ENCODE peak calls at places on chromosomes 16 and 17, in nine cellular contexts. Q is thoracic aorta, I is GM06990, J is PC-9, P is AG04449, G is Peyer's patch, R is esophagus muscularis mucosa, F is progenitor cell of endocrine pancreas, O is nephron progenitor cell. Z is an unnamed sample.

GRCh38 chr17:14717849-14718248 is 417.0 kb downstream of the HS3ST3B1 start:
- DNase-seq in Q (no peak), I (no peak), J (no peak), P (no peak), G (no peak), R (no peak), F (no peak), O (no peak), Z (no peak)

GRCh38 chr17:58587713-58588117 is 73.3 kb upstream of the MTMR4 start:
- DNase-seq in Q (no peak), I (peak), J (peak), P (no peak), G (peak), R (no peak), F (peak), O (peak), Z (peak)

GRCh38 chr17:66677201-66677981 is 157.5 kb upstream of the CACNG5 start:
- DNase-seq in Q (no peak), I (no peak), J (no peak), P (peak), G (no peak), R (no peak), F (no peak), O (no peak), Z (no peak)

GRCh38 chr17:5128905-5129535 is 13.2 kb downstream of the USP6 start:
- DNase-seq in Q (no peak), I (no peak), J (no peak), P (no peak), G (no peak), R (peak), F (no peak), O (no peak), Z (no peak)

GRCh38 chr17:21843318-21843865 is 151.1 kb downstream of the KCNJ18 start:
- DNase-seq in Q (no peak), I (no peak), J (no peak), P (no peak), G (no peak), R (no peak), F (no peak), O (no peak), Z (peak)

GRCh38 chr16:75244225-75244792 is 7.1 kb downstream of the BCAR1 start:
- DNase-seq in Q (no peak), I (no peak), J (peak), P (no peak), G (no peak), R (no peak), F (no peak), O (no peak), Z (no peak)

GRCh38 chr17:65362826-65363225 is 198.6 kb downstream of the AXIN2 start:
- DNase-seq in Q (no peak), I (no peak), J (peak), P (no peak), G (no peak), R (no peak), F (no peak), O (no peak), Z (no peak)

GRCh38 chr17:27646232-27646631 is 15.2 kb downstream of the LGALS9 start:
- DNase-seq in Q (no peak), I (no peak), J (no peak), P (no peak), G (no peak), R (no peak), F (no peak), O (no peak), Z (no peak)

GRCh38 chr16:860891-861290 is 60.4 kb upstream of the GNG13 start:
- DNase-seq in Q (no peak), I (no peak), J (no peak), P (no peak), G (no peak), R (no peak), F (no peak), O (no peak), Z (no peak)

GRCh38 chr16:72270531-72270930 is 98.6 kb upstream of the PMFBP1 start:
- DNase-seq in Q (no peak), I (no peak), J (no peak), P (no peak), G (no peak), R (no peak), F (no peak), O (no peak), Z (no peak)

GRCh38 chr16:63461248-63461841 is 1425.1 kb upstream of the CDH8 start:
- DNase-seq in Q (no peak), I (no peak), J (no peak), P (peak), G (no peak), R (no peak), F (peak), O (peak), Z (no peak)

GRCh38 chr17:78341559-78342437 is 18.1 kb downstream of the SOCS3 start:
- DNase-seq in Q (no peak), I (no peak), J (peak), P (no peak), G (peak), R (no peak), F (peak), O (peak), Z (peak)

GRCh38 chr17:31858647-31859486 is at the start of gene COPRS:
- DNase-seq in Q (peak), I (peak), J (peak), P (no peak), G (peak), R (peak), F (peak), O (peak), Z (peak)

GRCh38 chr17:69084911-69085310 is 24.2 kb upstream of the ABCA9 start:
- DNase-seq in Q (no peak), I (peak), J (no peak), P (no peak), G (no peak), R (no peak), F (peak), O (peak), Z (no peak)

GRCh38 chr17:39719563-39719962 is 10.8 kb downstream of the MIEN1 start:
- DNase-seq in Q (no peak), I (no peak), J (no peak), P (no peak), G (no peak), R (no peak), F (no peak), O (no peak), Z (no peak)

GRCh38 chr16:84730406-84731106 is 30.8 kb downstream of the USP10 start:
- DNase-seq in Q (no peak), I (no peak), J (peak), P (peak), G (no peak), R (no peak), F (no peak), O (no peak), Z (peak)

GRCh38 chr16:28182183-28182582 is 29.6 kb downstream of the XPO6 start:
- DNase-seq in Q (no peak), I (no peak), J (no peak), P (no peak), G (no peak), R (no peak), F (no peak), O (no peak), Z (no peak)

GRCh38 chr17:71769850-71770249 is 351.0 kb upstream of the SOX9 start:
- DNase-seq in Q (no peak), I (no peak), J (no peak), P (no peak), G (no peak), R (no peak), F (no peak), O (no peak), Z (no peak)

GRCh38 chr17:39167492-39167891 is 1.5 kb upstream of the ARL5C start:
- DNase-seq in Q (no peak), I (no peak), J (no peak), P (no peak), G (no peak), R (no peak), F (no peak), O (no peak), Z (no peak)

GRCh38 chr17:79695293-79696158 is 35.2 kb upstream of the ENPP7 start:
- DNase-seq in Q (no peak), I (no peak), J (no peak), P (no peak), G (no peak), R (no peak), F (no peak), O (no peak), Z (no peak)

GRCh38 chr17:79647456-79647915 is 36.6 kb upstream of the RBFOX3 start:
- DNase-seq in Q (no peak), I (no peak), J (no peak), P (no peak), G (no peak), R (peak), F (no peak), O (no peak), Z (no peak)

GRCh38 chr17:80180192-80180591 is 10.4 kb downstream of the CARD14 start:
- DNase-seq in Q (no peak), I (no peak), J (no peak), P (no peak), G (no peak), R (no peak), F (no peak), O (no peak), Z (no peak)

GRCh38 chr16:84065536-84066132 is 23.0 kb upstream of the SLC38A8 start:
- DNase-seq in Q (no peak), I (no peak), J (peak), P (no peak), G (peak), R (no peak), F (peak), O (peak), Z (no peak)

GRCh38 chr16:52629296-52629695 is 82.4 kb upstream of the TOX3 start:
- DNase-seq in Q (no peak), I (no peak), J (no peak), P (no peak), G (no peak), R (no peak), F (no peak), O (no peak), Z (no peak)

GRCh38 chr17:77329741-77330531 is 189.2 kb downstream of the SEC14L1 start:
- DNase-seq in Q (no peak), I (no peak), J (no peak), P (no peak), G (no peak), R (no peak), F (no peak), O (no peak), Z (no peak)

GRCh38 chr16:48687421-48688038 is 77.5 kb upstream of the N4BP1 start:
- DNase-seq in Q (no peak), I (peak), J (peak), P (peak), G (peak), R (peak), F (peak), O (peak), Z (peak)

GRCh38 chr16:35252356-35252936 is 1793.0 kb downstream of the TP53TG3F start:
- DNase-seq in Q (no peak), I (no peak), J (no peak), P (no peak), G (no peak), R (no peak), F (no peak), O (no peak), Z (no peak)

GRCh38 chr17:49218941-49219913 is 8.7 kb downstream of the ABI3 start:
- DNase-seq in Q (no peak), I (peak), J (no peak), P (no peak), G (no peak), R (no peak), F (no peak), O (no peak), Z (peak)
- TF ChIP-seq CTCF in Q (no peak), I (peak), J (no peak), P (peak), G (no peak), R (no peak), F (peak), O (no peak), Z (peak)

GRCh38 chr17:19304209-19304608 is 58.3 kb downstream of the B9D1 start:
- DNase-seq in Q (no peak), I (peak), J (no peak), P (no peak), G (no peak), R (no peak), F (no peak), O (no peak), Z (no peak)
- TF ChIP-seq CTCF in Q (no peak), I (no peak), J (no peak), P (no peak), G (no peak), R (no peak), F (no peak), O (no peak), Z (no peak)

DNA sequence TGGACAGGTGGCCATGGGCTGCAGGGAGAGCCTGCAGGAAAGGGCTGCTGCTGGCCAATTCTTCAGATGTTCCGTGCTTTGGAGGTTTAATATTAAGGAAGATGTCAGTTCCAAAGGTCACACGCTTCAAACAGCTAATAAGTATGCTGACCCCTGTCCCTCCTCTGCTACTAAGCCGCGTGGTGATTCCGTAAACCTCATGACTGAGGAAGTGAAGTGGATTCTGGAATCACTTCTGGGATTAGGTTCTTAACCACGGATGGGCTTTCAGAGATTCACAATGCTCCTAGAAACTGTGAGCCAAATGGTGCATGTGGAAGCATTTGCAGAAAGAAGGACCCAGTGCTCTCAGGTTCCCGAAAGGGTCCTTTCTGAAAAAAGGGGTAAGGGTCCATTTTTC is 28.5 kb upstream of the ERN1 start:
- DNase-seq in Q (no peak), I (no peak), J (no peak), P (no peak), G (no peak), R (no peak), F (no peak), O (no peak), Z (no peak)
- TF ChIP-seq CTCF in Q (no peak), I (no peak), J (no peak), P (no peak), G (no peak), R (no peak), F (no peak), O (no peak), Z (no peak)

DNA sequence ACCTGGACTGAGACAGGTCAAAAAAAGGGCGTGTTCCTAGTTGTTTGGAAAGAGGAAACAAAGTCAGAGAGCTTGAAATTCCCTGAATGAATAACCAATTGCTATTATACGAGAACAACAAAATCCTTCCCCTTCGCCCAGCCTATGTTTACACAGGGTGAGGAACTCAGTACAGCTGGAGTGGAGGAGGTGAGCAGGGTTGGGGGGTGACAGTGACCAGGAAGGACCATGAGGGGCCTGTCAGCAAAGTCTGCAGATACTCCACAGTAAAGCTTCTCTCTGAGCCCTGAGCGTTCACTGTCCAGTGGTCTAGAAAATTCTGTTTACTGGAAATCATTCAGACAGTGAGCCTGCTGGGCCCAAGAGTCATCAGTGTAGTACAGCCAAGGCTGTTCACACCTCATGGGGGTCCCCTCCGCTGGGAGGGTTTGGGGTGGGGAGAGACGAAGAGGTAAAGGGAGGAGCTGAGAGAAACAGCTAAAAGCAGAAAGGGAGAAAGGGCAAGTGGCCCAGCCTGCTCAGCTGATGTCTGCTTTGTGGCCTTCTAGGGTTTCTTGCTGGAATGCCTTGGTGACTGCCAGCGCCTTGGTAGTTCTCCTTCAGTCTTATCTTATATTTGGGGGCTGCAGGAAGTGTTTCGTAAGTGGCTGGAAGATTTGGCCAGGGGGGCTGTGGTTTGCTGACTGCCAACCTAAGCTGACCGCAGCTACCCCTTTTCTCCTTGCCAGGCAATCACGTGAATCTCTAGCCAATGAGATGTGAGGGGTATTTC is 5.7 kb downstream of the DUSP3 start:
- DNase-seq in Q (peak), I (no peak), J (no peak), P (no peak), G (no peak), R (no peak), F (no peak), O (no peak), Z (peak)
- TF ChIP-seq CTCF in Q (no peak), I (no peak), J (no peak), P (no peak), G (no peak), R (no peak), F (no peak), O (no peak), Z (no peak)

GRCh38 chr16:3459401-3460090 is 16.1 kb downstream of the NAA60 start:
- DNase-seq in Q (no peak), I (no peak), J (no peak), P (no peak), G (no peak), R (no peak), F (no peak), O (no peak), Z (no peak)

GRCh38 chr16:3460585-3460984 is 17.1 kb downstream of the NAA60 start:
- DNase-seq in Q (no peak), I (no peak), J (no peak), P (no peak), G (no peak), R (no peak), F (no peak), O (no peak), Z (no peak)

GRCh38 chr16:3460121-3460520 is 16.6 kb downstream of the NAA60 start:
- DNase-seq in Q (no peak), I (no peak), J (no peak), P (no peak), G (no peak), R (no peak), F (no peak), O (no peak), Z (no peak)

GRCh38 chr16:3458852-3459361 is 15.4 kb downstream of the NAA60 start:
- DNase-seq in Q (no peak), I (no peak), J (no peak), P (no peak), G (no peak), R (no peak), F (no peak), O (no peak), Z (peak)

GRCh38 chr16:3461120-3461519 is 17.6 kb downstream of the NAA60 start:
- DNase-seq in Q (no peak), I (no peak), J (no peak), P (no peak), G (no peak), R (no peak), F (no peak), O (no peak), Z (no peak)
- TF ChIP-seq CTCF in Q (no peak), I (peak), J (no peak), P (no peak), G (no peak), R (no peak), F (no peak), O (no peak), Z (peak)

GRCh38 chr17:81825841-81826471 is 7.1 kb downstream of the MCRIP1 start:
- DNase-seq in Q (no peak), I (no peak), J (no peak), P (no peak), G (no peak), R (no peak), F (no peak), O (no peak), Z (no peak)
- TF ChIP-seq CTCF in Q (no peak), I (peak), J (no peak), P (no peak), G (no peak), R (no peak), F (peak), O (no peak), Z (no peak)

DNA sequence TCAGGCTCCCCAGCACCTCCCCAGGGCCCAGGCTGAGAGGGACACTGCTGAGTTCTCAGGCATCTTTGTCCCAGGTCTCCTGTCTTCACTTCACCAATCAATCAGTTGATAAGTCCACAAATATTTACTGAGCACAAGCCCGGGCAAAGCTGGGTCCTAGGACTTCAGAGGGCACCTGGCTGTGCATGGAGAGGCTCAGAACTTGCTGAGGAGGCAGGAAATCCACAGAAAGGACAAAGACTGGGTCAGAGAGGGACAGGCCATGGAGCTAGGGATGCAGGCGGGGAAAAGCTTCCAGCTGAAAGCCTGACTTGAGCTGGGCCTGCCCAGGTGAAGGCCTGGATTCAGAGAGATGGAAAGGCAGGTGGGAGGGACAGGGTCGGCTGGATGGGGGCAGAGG is 33.2 kb upstream of the C1QL1 start:
- DNase-seq in Q (no peak), I (no peak), J (no peak), P (no peak), G (no peak), R (no peak), F (no peak), O (no peak), Z (no peak)
- TF ChIP-seq CTCF in Q (no peak), I (no peak), J (no peak), P (no peak), G (no peak), R (no peak), F (no peak), O (no peak), Z (no peak)

GRCh38 chr17:35660902-35661301 is 70.5 kb upstream of the RASL10B start:
- DNase-seq in Q (no peak), I (no peak), J (no peak), P (no peak), G (no peak), R (no peak), F (no peak), O (no peak), Z (no peak)
- TF ChIP-seq CTCF in Q (no peak), I (no peak), J (no peak), P (no peak), G (no peak), R (no peak), F (no peak), O (no peak), Z (no peak)

GRCh38 chr17:29007456-29008455 is 1.9 kb upstream of the SEZ6 start:
- DNase-seq in Q (no peak), I (no peak), J (peak), P (no peak), G (no peak), R (no peak), F (no peak), O (no peak), Z (no peak)

GRCh38 chr17:29004081-29004692 is 1.6 kb downstream of the SEZ6 start:
- DNase-seq in Q (no peak), I (no peak), J (no peak), P (no peak), G (no peak), R (no peak), F (no peak), O (peak), Z (no peak)

GRCh38 chr17:29005562-29005887 is 308 bp downstream of the SEZ6 start:
- DNase-seq in Q (no peak), I (no peak), J (no peak), P (no peak), G (no peak), R (no peak), F (no peak), O (no peak), Z (no peak)

GRCh38 chr17:29008591-29008990 is 2.8 kb upstream of the SEZ6 start:
- DNase-seq in Q (no peak), I (no peak), J (no peak), P (no peak), G (no peak), R (no peak), F (no peak), O (no peak), Z (no peak)

GRCh38 chr17:29005936-29006438 is at the start of gene SEZ6:
- DNase-seq in Q (no peak), I (peak), J (peak), P (no peak), G (peak), R (no peak), F (peak), O (peak), Z (peak)
- TF ChIP-seq CTCF in Q (peak), I (no peak), J (no peak), P (no peak), G (no peak), R (no peak), F (no peak), O (no peak), Z (no peak)